ENCODE peak calls at places on chromosomes 2 and 18, in eight cellular contexts. D is spleen, J is fibroblast of the aortic adventitia, F is psoas muscle, R is thoracic aorta, W is HFFc6, H is GM13976, L is kidney epithelial cell. X is an unnamed sample.

GRCh38 chr2:45699032-45699658 is 47.7 kb downstream of the PRKCE start:
- DNase-seq in R (no peak), L (peak), F (no peak), H (peak), J (peak), D (no peak), W (peak), X (peak)

GRCh38 chr2:209422191-209422754 is 1.6 kb upstream of the MAP2 start:
- DNase-seq in R (no peak), J (no peak), H (no peak), F (no peak), L (no peak), D (no peak), W (no peak), X (no peak)

GRCh38 chr18:59835656-59836379 is 64.0 kb upstream of the PMAIP1 start:
- DNase-seq in D (no peak), H (peak), R (no peak), J (no peak), F (no peak), L (no peak), W (no peak), X (no peak)

GRCh38 chr2:242047963-242048362 is 178.4 kb downstream of the RTP5 start:
- DNase-seq in H (no peak), F (peak), J (no peak), L (no peak), R (no peak), D (no peak), W (no peak), X (no peak)

GRCh38 chr2:229297284-229297683 is 26.2 kb upstream of the PID1 start:
- DNase-seq in D (no peak), W (no peak), H (no peak), R (no peak), J (peak), L (no peak), F (no peak), X (no peak)

GRCh38 chr2:9282713-9283112 is 76.1 kb downstream of the ASAP2 start:
- DNase-seq in H (no peak), J (no peak), L (no peak), F (no peak), R (no peak), D (no peak), W (no peak), X (no peak)

GRCh38 chr2:44184106-44184505 is 15.4 kb downstream of the PPM1B start:
- DNase-seq in R (no peak), F (no peak), J (no peak), W (no peak), L (no peak), H (peak), D (no peak), X (no peak)

GRCh38 chr2:27721335-27721734 is 50.2 kb upstream of the MRPL33 start:
- DNase-seq in W (no peak), R (no peak), L (no peak), H (no peak), J (no peak), D (no peak), F (no peak), X (no peak)

GRCh38 chr2:172404824-172405223 is 22.6 kb upstream of the ITGA6 start:
- DNase-seq in L (no peak), R (no peak), W (peak), J (peak), F (no peak), H (no peak), D (no peak), X (no peak)

GRCh38 chr2:196453613-196454047 is 185.9 kb upstream of the CCDC150 start:
- DNase-seq in J (peak), R (no peak), F (no peak), L (peak), W (peak), D (no peak), H (peak), X (peak)

GRCh38 chr18:21722687-21723086 is 17.9 kb upstream of the MIB1 start:
- DNase-seq in H (no peak), R (no peak), J (no peak), D (no peak), L (no peak), W (no peak), F (no peak), X (no peak)

GRCh38 chr2:201680743-201681142 is 17.7 kb downstream of the MPP4 start:
- DNase-seq in H (peak), W (no peak), F (no peak), J (no peak), D (no peak), L (no peak), R (no peak), X (peak)

GRCh38 chr2:169670215-169670651 is 24.0 kb downstream of the CFAP210 start:
- DNase-seq in D (no peak), R (no peak), H (no peak), F (no peak), L (no peak), J (peak), W (peak), X (no peak)

GRCh38 chr18:13379062-13379800 is 160.7 kb downstream of the LDLRAD4 start:
- DNase-seq in F (no peak), J (no peak), R (no peak), D (no peak), H (no peak), W (no peak), L (no peak), X (no peak)

GRCh38 chr2:172445851-172446250 is 18.5 kb downstream of the ITGA6 start:
- DNase-seq in D (no peak), J (peak), L (no peak), F (no peak), W (no peak), R (no peak), H (no peak), X (no peak)

GRCh38 chr2:235232474-235233435 is 261.1 kb upstream of the AGAP1 start:
- DNase-seq in L (no peak), R (no peak), F (no peak), D (no peak), W (no peak), H (no peak), J (no peak), X (no peak)

GRCh38 chr2:180367831-180368230 is 360.7 kb upstream of the CWC22 start:
- DNase-seq in R (no peak), F (no peak), L (no peak), H (no peak), J (peak), W (peak), D (no peak), X (no peak)

GRCh38 chr2:224395646-224396390 is 6.1 kb downstream of the FAM124B start:
- DNase-seq in L (no peak), W (no peak), H (no peak), R (no peak), J (no peak), D (no peak), F (no peak), X (no peak)

GRCh38 chr2:79585701-79586428 is 73.0 kb downstream of the CTNNA2 start:
- DNase-seq in W (peak), R (no peak), F (no peak), J (peak), H (no peak), L (peak), D (no peak), X (no peak)

GRCh38 chr2:41141146-41141791 is 689.4 kb upstream of the SLC8A1 start:
- DNase-seq in L (no peak), H (no peak), J (no peak), F (no peak), W (no peak), D (no peak), R (no peak), X (no peak)

GRCh38 chr2:228417526-228417925 is 236.0 kb upstream of the SPHKAP start:
- DNase-seq in R (no peak), H (no peak), F (no peak), J (no peak), W (peak), L (peak), D (no peak), X (no peak)

GRCh38 chr18:44771957-44772917 is 91.5 kb downstream of the SETBP1 start:
- DNase-seq in W (no peak), R (no peak), F (no peak), D (no peak), H (no peak), J (peak), L (no peak), X (no peak)

GRCh38 chr2:205352593-205352992 is 329.7 kb upstream of the NRP2 start:
- DNase-seq in L (no peak), F (no peak), H (no peak), R (no peak), D (no peak), W (peak), J (peak), X (no peak)

GRCh38 chr2:236547725-236548124 is 21.9 kb upstream of the ACKR3 start:
- DNase-seq in D (no peak), J (no peak), L (no peak), R (no peak), F (no peak), W (no peak), H (no peak), X (no peak)

GRCh38 chr2:236997086-236997485 is 88.6 kb upstream of the COPS8 start:
- DNase-seq in W (no peak), D (no peak), F (no peak), J (no peak), H (no peak), L (no peak), R (no peak), X (no peak)

GRCh38 chr2:80589070-80589469 is 284.5 kb upstream of the LRRTM1 start:
- DNase-seq in R (no peak), W (no peak), F (peak), J (no peak), D (no peak), L (no peak), H (no peak), X (no peak)

GRCh38 chr2:64426191-64426952 is 27.6 kb upstream of the LGALSL start:
- DNase-seq in D (no peak), W (no peak), H (no peak), L (no peak), J (peak), R (no peak), F (no peak), X (no peak)

GRCh38 chr2:182404102-182404501 is 22.7 kb downstream of the PDE1A start:
- DNase-seq in J (peak), R (no peak), F (no peak), W (no peak), D (no peak), H (no peak), L (no peak), X (no peak)

GRCh38 chr18:22552254-22552653 is 134.5 kb upstream of the CTAGE1 start:
- DNase-seq in F (no peak), L (no peak), J (peak), H (no peak), D (no peak), W (no peak), R (no peak), X (no peak)

GRCh38 chr2:191217580-191217979 is 27.6 kb upstream of the MYO1B start:
- DNase-seq in W (peak), H (no peak), F (no peak), L (peak), J (peak), R (no peak), D (no peak), X (no peak)

GRCh38 chr18:13313006-13313661 is 94.6 kb downstream of the LDLRAD4 start:
- DNase-seq in L (no peak), J (no peak), R (no peak), W (no peak), D (no peak), H (no peak), F (no peak), X (no peak)

GRCh38 chr2:64947906-64948305 is 41.3 kb upstream of the SLC1A4 start:
- DNase-seq in W (no peak), F (no peak), H (no peak), J (no peak), D (no peak), R (no peak), L (no peak), X (no peak)

GRCh38 chr2:196592331-196592911 is 47.1 kb upstream of the CCDC150 start:
- DNase-seq in L (no peak), J (peak), H (peak), R (no peak), W (peak), D (no peak), F (no peak), X (peak)

GRCh38 chr2:27714851-27715291 is 51.2 kb downstream of the SLC4A1AP start:
- DNase-seq in D (no peak), R (no peak), W (no peak), F (no peak), J (no peak), H (no peak), L (no peak), X (no peak)

GRCh38 chr2:241035818-241036396 is 37.5 kb downstream of the SNED1 start:
- DNase-seq in F (no peak), H (peak), W (no peak), J (no peak), R (no peak), D (no peak), L (no peak), X (peak)

GRCh38 chr2:152335016-152335850 is at the start of gene FMNL2:
- DNase-seq in J (peak), H (peak), F (peak), L (no peak), D (peak), R (peak), W (peak), X (peak)
- TF ChIP-seq CTCF in J (no peak), H (peak), F (no peak), L (no peak), D (no peak), R (no peak), W (peak), X (no peak)

GRCh38 chr2:120287183-120288015 is 34.7 kb downstream of the RALB start:
- DNase-seq in J (peak), R (no peak), F (no peak), D (no peak), H (peak), L (peak), W (peak), X (peak)

GRCh38 chr2:120278901-120279300 is 26.2 kb downstream of the RALB start:
- DNase-seq in R (no peak), D (no peak), H (no peak), L (no peak), J (no peak), W (no peak), F (no peak), X (no peak)

GRCh38 chr2:120288016-120288373 is 35.3 kb downstream of the RALB start:
- DNase-seq in W (no peak), L (no peak), J (no peak), R (no peak), F (no peak), D (no peak), H (no peak), X (no peak)

GRCh38 chr2:120279708-120280107 is 27.1 kb downstream of the RALB start:
- DNase-seq in H (no peak), J (no peak), R (no peak), W (no peak), L (no peak), D (no peak), F (no peak), X (no peak)

DNA sequence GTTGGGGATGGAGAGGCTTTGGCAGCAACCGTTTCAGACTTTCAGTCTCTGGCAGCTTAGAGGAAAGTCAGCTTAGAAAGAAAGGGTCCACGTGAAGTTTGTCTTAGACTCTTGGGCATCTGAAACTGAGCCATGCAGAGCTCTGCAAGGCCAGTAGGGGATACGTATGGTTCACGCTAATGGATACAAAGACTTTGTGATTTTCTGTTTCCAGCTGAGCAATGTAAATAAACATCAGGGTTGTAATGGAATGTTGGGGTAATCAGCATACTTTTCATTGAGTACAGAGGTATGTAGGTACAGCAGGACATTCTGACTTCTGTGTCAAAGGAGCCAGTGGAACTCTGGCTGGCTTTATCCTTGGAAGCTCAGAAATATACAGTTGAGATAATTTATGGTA is 31.0 kb downstream of the RALB start:
- DNase-seq in H (no peak), L (peak), F (no peak), D (no peak), J (peak), W (no peak), R (no peak), X (no peak)
- TF ChIP-seq CTCF in H (no peak), L (peak), F (no peak), D (no peak), J (peak), W (peak), R (no peak), X (no peak)

GRCh38 chr18:67845035-67845434 is 328.5 kb upstream of the DSEL start:
- DNase-seq in H (no peak), F (no peak), D (no peak), R (no peak), W (peak), J (peak), L (no peak), X (no peak)
- TF ChIP-seq CTCF in H (no peak), F (no peak), D (no peak), R (no peak), W (peak), J (peak), L (peak), X (no peak)

GRCh38 chr2:56077352-56077915 is 106.4 kb upstream of the CCDC85A start:
- DNase-seq in J (peak), H (no peak), F (no peak), L (no peak), R (no peak), W (peak), D (no peak), X (no peak)
- TF ChIP-seq CTCF in J (peak), H (peak), F (peak), L (peak), R (no peak), W (peak), D (no peak), X (peak)

DNA sequence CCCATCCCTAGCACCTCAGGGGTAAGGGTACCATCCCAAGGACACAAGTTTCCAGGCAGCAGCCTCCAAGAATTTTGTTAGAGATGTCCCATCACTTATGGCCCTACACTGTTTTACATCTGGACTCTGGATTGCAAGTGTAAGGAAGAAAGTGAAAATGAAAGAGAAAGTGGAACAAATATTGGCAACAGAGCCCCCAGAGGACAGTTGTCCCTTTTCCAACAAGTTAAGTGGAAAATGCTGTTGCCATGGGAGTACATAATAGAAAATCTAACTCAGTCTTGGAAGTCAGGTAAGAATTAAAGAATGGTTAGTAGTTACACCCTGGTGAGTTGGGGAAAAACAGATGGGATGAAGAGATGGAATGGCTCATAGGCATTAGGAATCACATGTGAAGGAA is 50.6 kb downstream of the TTC21B start:
- DNase-seq in J (peak), L (no peak), F (no peak), R (no peak), W (peak), D (no peak), H (no peak), X (peak)
- TF ChIP-seq CTCF in J (no peak), L (no peak), F (no peak), R (no peak), W (peak), D (no peak), H (no peak), X (no peak)

GRCh38 chr2:230850358-230850658 is 14.4 kb upstream of the ITM2C start:
- DNase-seq in H (no peak), D (no peak), W (no peak), R (no peak), L (no peak), J (no peak), F (no peak), X (no peak)
- TF ChIP-seq CTCF in H (no peak), D (no peak), W (peak), R (no peak), L (no peak), J (no peak), F (no peak), X (no peak)

GRCh38 chr18:63960891-63961290 is 9.0 kb upstream of the SERPINB8 start:
- DNase-seq in D (no peak), W (no peak), R (no peak), F (no peak), L (no peak), H (no peak), J (no peak), X (no peak)
- TF ChIP-seq CTCF in D (no peak), W (no peak), R (no peak), F (no peak), L (no peak), H (no peak), J (no peak), X (no peak)

GRCh38 chr18:30376515-30376914 is 666.0 kb downstream of the DSC3 start:
- DNase-seq in W (no peak), L (no peak), D (no peak), F (no peak), H (no peak), R (no peak), J (no peak), X (no peak)
- TF ChIP-seq CTCF in W (no peak), L (no peak), D (no peak), F (no peak), H (no peak), R (no peak), J (no peak), X (no peak)

X was measured in GM20000.